ENCODE peak calls at places on chromosomes 4 and X, in six cellular contexts. One of them, this sample, is unnamed.

GRCh38 chr4:36053931-36054330 is 190.4 kb downstream of the ARAP2 start:
- DNase-seq in suprapubic skin: no peak
- DNase-seq in HCT116: no peak
- DNase-seq in transverse colon: no peak
- DNase-seq in GM23338: no peak
- DNase-seq in upper lobe of left lung: no peak
- DNase-seq in this sample: no peak

GRCh38 chrX:53018627-53019026 is 30.0 kb upstream of the GPR173 start:
- DNase-seq in suprapubic skin: no peak
- DNase-seq in HCT116: no peak
- DNase-seq in transverse colon: no peak
- DNase-seq in GM23338: peak; percentile 66
- DNase-seq in upper lobe of left lung: no peak
- DNase-seq in this sample: no peak

GRCh38 chr4:7299051-7299907 is 106.9 kb downstream of the SORCS2 start:
- DNase-seq in suprapubic skin: no peak
- DNase-seq in HCT116: no peak
- DNase-seq in transverse colon: no peak
- DNase-seq in GM23338: no peak
- DNase-seq in upper lobe of left lung: no peak
- DNase-seq in this sample: no peak

GRCh38 chrX:118459494-118459893 is 36.1 kb upstream of the DOCK11 start:
- DNase-seq in suprapubic skin: no peak
- DNase-seq in HCT116: no peak
- DNase-seq in transverse colon: no peak
- DNase-seq in GM23338: peak; percentile 64
- DNase-seq in upper lobe of left lung: no peak
- DNase-seq in this sample: no peak

GRCh38 chrX:74925210-74926088 is at the start of gene NEXMIF:
- DNase-seq in suprapubic skin: no peak
- DNase-seq in HCT116: no peak
- DNase-seq in transverse colon: peak; percentile 38
- DNase-seq in GM23338: peak; percentile 69
- DNase-seq in upper lobe of left lung: peak; percentile 26
- DNase-seq in this sample: peak; percentile 65

GRCh38 chrX:13761606-13762005 is 27.1 kb downstream of the OFD1 start:
- DNase-seq in suprapubic skin: no peak
- DNase-seq in HCT116: no peak
- DNase-seq in transverse colon: no peak
- DNase-seq in GM23338: peak; percentile 54
- DNase-seq in upper lobe of left lung: no peak
- DNase-seq in this sample: no peak

GRCh38 chr4:76950052-76950845 is 697 bp downstream of the SEPTIN11 start:
- DNase-seq in suprapubic skin: peak; percentile 82
- DNase-seq in HCT116: no peak
- DNase-seq in transverse colon: peak; percentile 85
- DNase-seq in GM23338: peak; percentile 35
- DNase-seq in upper lobe of left lung: peak; percentile 34
- DNase-seq in this sample: peak; percentile 83

GRCh38 chr4:5383191-5383980 is 325.0 kb downstream of the EVC2 start:
- DNase-seq in suprapubic skin: no peak
- DNase-seq in HCT116: no peak
- DNase-seq in transverse colon: no peak
- DNase-seq in GM23338: no peak
- DNase-seq in upper lobe of left lung: no peak
- DNase-seq in this sample: no peak

GRCh38 chr4:14961292-14961691 is 41.0 kb upstream of the CPEB2 start:
- DNase-seq in suprapubic skin: no peak
- DNase-seq in HCT116: no peak
- DNase-seq in transverse colon: no peak
- DNase-seq in GM23338: no peak
- DNase-seq in upper lobe of left lung: no peak
- DNase-seq in this sample: no peak

GRCh38 chr4:128380306-128380705 is 92.7 kb upstream of the PGRMC2 start:
- DNase-seq in suprapubic skin: no peak
- DNase-seq in HCT116: no peak
- DNase-seq in transverse colon: no peak
- DNase-seq in GM23338: no peak
- DNase-seq in upper lobe of left lung: peak; percentile 42
- DNase-seq in this sample: no peak

GRCh38 chr4:146742416-146742815 is 103.7 kb downstream of the POU4F2 start:
- DNase-seq in suprapubic skin: no peak
- DNase-seq in HCT116: no peak
- DNase-seq in transverse colon: no peak
- DNase-seq in GM23338: peak; percentile 5
- DNase-seq in upper lobe of left lung: no peak
- DNase-seq in this sample: no peak

GRCh38 chr4:93764647-93765246 is 63.8 kb upstream of the ATOH1 start:
- DNase-seq in suprapubic skin: no peak
- DNase-seq in HCT116: peak; percentile 40
- DNase-seq in transverse colon: no peak
- DNase-seq in GM23338: peak; percentile 66
- DNase-seq in upper lobe of left lung: no peak
- DNase-seq in this sample: no peak

GRCh38 chr4:184355111-184355604 is 119.2 kb downstream of the IRF2 start:
- DNase-seq in suprapubic skin: no peak
- DNase-seq in HCT116: peak; percentile 7
- DNase-seq in transverse colon: no peak
- DNase-seq in GM23338: no peak
- DNase-seq in upper lobe of left lung: peak; percentile 67
- DNase-seq in this sample: no peak

GRCh38 chr4:162865102-162865501 is 301.6 kb downstream of the NAF1 start:
- DNase-seq in suprapubic skin: no peak
- DNase-seq in HCT116: no peak
- DNase-seq in transverse colon: no peak
- DNase-seq in GM23338: peak; percentile 25
- DNase-seq in upper lobe of left lung: no peak
- DNase-seq in this sample: no peak

GRCh38 chrX:45714864-45715263 is 514.2 kb upstream of the DIPK2B start:
- DNase-seq in suprapubic skin: no peak
- DNase-seq in HCT116: peak; percentile 82
- DNase-seq in transverse colon: peak; percentile 11
- DNase-seq in GM23338: no peak
- DNase-seq in upper lobe of left lung: peak; percentile 34
- DNase-seq in this sample: no peak

GRCh38 chrX:107766470-107767140 is 9.0 kb downstream of the TSC22D3 start:
- DNase-seq in suprapubic skin: no peak
- DNase-seq in HCT116: no peak
- DNase-seq in transverse colon: peak; percentile 25
- DNase-seq in GM23338: no peak
- DNase-seq in upper lobe of left lung: no peak
- DNase-seq in this sample: peak; percentile 88

GRCh38 chr4:72860766-72861165 is 208.8 kb downstream of the COX18 start:
- DNase-seq in suprapubic skin: no peak
- DNase-seq in HCT116: no peak
- DNase-seq in transverse colon: no peak
- DNase-seq in GM23338: no peak
- DNase-seq in upper lobe of left lung: no peak
- DNase-seq in this sample: no peak

GRCh38 chrX:46255066-46255465 is 290.2 kb downstream of the ZNF674 start:
- DNase-seq in suprapubic skin: no peak
- DNase-seq in HCT116: no peak
- DNase-seq in transverse colon: no peak
- DNase-seq in GM23338: no peak
- DNase-seq in upper lobe of left lung: no peak
- DNase-seq in this sample: no peak

GRCh38 chr4:159024828-159025227 is 78.1 kb upstream of the RAPGEF2 start:
- DNase-seq in suprapubic skin: no peak
- DNase-seq in HCT116: no peak
- DNase-seq in transverse colon: no peak
- DNase-seq in GM23338: no peak
- DNase-seq in upper lobe of left lung: no peak
- DNase-seq in this sample: no peak

GRCh38 chr4:159029481-159029880 is 73.4 kb upstream of the RAPGEF2 start:
- DNase-seq in suprapubic skin: no peak
- DNase-seq in HCT116: no peak
- DNase-seq in transverse colon: no peak
- DNase-seq in GM23338: no peak
- DNase-seq in upper lobe of left lung: no peak
- DNase-seq in this sample: no peak

GRCh38 chr4:159024266-159024665 is 78.6 kb upstream of the RAPGEF2 start:
- DNase-seq in suprapubic skin: no peak
- DNase-seq in HCT116: no peak
- DNase-seq in transverse colon: no peak
- DNase-seq in GM23338: peak; percentile 71
- DNase-seq in upper lobe of left lung: no peak
- DNase-seq in this sample: no peak

GRCh38 chr4:159026329-159026728 is 76.5 kb upstream of the RAPGEF2 start:
- DNase-seq in suprapubic skin: no peak
- DNase-seq in HCT116: no peak
- DNase-seq in transverse colon: no peak
- DNase-seq in GM23338: no peak
- DNase-seq in upper lobe of left lung: no peak
- DNase-seq in this sample: no peak

GRCh38 chr4:159027535-159027934 is 75.3 kb upstream of the RAPGEF2 start:
- DNase-seq in suprapubic skin: no peak
- DNase-seq in HCT116: no peak
- DNase-seq in transverse colon: no peak
- DNase-seq in GM23338: no peak
- DNase-seq in upper lobe of left lung: no peak
- DNase-seq in this sample: no peak
- TF ChIP-seq POLR2AphosphoS5 in suprapubic skin: no peak
- TF ChIP-seq POLR2AphosphoS5 in HCT116: no peak
- TF ChIP-seq POLR2AphosphoS5 in transverse colon: no peak
- TF ChIP-seq POLR2AphosphoS5 in GM23338: no peak
- TF ChIP-seq POLR2AphosphoS5 in upper lobe of left lung: no peak
- TF ChIP-seq POLR2AphosphoS5 in this sample: no peak

GRCh38 chr4:138063581-138063980 is 178.6 kb downstream of the SLC7A11 start:
- DNase-seq in suprapubic skin: no peak
- DNase-seq in HCT116: no peak
- DNase-seq in transverse colon: no peak
- DNase-seq in GM23338: peak; percentile 16
- DNase-seq in upper lobe of left lung: no peak
- DNase-seq in this sample: no peak

DNA sequence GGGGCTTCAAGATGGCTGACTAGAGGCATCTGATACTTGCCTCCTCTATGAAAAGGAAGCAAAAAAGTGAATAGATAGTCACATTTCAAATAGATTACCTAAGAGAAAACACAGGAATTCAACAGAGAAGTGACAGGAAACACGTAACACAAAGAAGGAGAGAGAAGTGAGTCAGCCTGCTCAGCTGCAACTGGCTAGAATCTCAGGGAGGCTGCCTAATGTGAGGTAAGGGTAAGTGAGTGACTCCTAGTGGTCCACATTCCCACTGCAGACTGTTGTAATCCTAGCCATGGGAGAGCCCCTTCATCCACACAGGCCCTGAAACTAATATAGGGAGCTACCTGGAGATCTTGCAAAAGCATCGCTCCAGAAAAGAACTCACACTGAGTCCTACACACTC is 179.2 kb downstream of the SLC7A11 start:
- DNase-seq in suprapubic skin: no peak
- DNase-seq in HCT116: no peak
- DNase-seq in transverse colon: no peak
- DNase-seq in GM23338: peak; percentile 60
- DNase-seq in upper lobe of left lung: no peak
- DNase-seq in this sample: no peak
- TF ChIP-seq POLR2AphosphoS5 in suprapubic skin: no peak
- TF ChIP-seq POLR2AphosphoS5 in HCT116: no peak
- TF ChIP-seq POLR2AphosphoS5 in transverse colon: no peak
- TF ChIP-seq POLR2AphosphoS5 in GM23338: no peak
- TF ChIP-seq POLR2AphosphoS5 in upper lobe of left lung: no peak
- TF ChIP-seq POLR2AphosphoS5 in this sample: no peak

GRCh38 chr4:8451440-8452182 is 11.0 kb downstream of the TRMT44 start:
- DNase-seq in suprapubic skin: no peak
- DNase-seq in HCT116: no peak
- DNase-seq in transverse colon: no peak
- DNase-seq in GM23338: no peak
- DNase-seq in upper lobe of left lung: no peak
- DNase-seq in this sample: no peak
- TF ChIP-seq POLR2AphosphoS5 in suprapubic skin: no peak
- TF ChIP-seq POLR2AphosphoS5 in HCT116: no peak
- TF ChIP-seq POLR2AphosphoS5 in transverse colon: no peak
- TF ChIP-seq POLR2AphosphoS5 in GM23338: no peak
- TF ChIP-seq POLR2AphosphoS5 in upper lobe of left lung: peak; percentile 44
- TF ChIP-seq POLR2AphosphoS5 in this sample: no peak

DNA sequence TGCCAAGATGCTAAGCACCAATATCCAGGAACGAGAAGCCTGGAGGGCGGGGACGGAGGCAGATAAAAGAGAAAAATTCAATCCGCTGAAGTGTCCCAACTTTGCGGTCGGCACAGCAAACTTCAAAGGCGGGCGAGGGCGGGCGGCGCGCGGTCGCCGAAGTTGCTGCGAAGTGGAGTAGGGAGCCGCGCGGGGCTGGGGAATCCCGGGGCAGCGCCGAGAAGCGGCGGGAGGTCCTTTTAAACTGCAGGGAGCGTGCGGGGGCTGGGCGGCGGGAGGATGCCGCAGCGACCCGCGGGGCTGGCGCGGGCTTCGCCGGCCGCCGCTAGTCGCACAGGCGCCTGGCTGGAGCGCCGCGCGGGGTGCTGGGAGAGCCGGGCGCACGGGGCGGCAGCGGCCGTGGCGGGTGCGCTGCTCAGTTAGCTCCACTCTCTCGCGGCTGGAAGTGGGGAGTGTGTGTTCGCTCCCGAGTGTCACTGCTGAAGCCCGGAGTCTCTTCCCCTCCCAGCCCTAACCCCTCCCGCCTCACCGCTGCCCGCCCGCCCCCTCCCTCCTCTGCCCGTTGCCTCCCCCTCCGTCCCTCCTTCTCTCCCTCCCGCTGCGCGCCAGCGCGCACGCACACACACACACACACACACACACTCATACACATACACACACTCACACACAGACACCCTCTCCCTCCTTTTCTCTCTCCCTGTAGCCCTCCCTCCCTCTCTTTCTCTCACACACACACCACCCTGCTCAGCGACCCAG is at the start of gene NDNF:
- DNase-seq in suprapubic skin: peak; percentile 60
- DNase-seq in HCT116: no peak
- DNase-seq in transverse colon: peak; percentile 69
- DNase-seq in GM23338: peak; percentile 61
- DNase-seq in upper lobe of left lung: peak; percentile 76
- DNase-seq in this sample: peak; percentile 78
- TF ChIP-seq POLR2AphosphoS5 in suprapubic skin: no peak
- TF ChIP-seq POLR2AphosphoS5 in HCT116: no peak
- TF ChIP-seq POLR2AphosphoS5 in transverse colon: peak; percentile 44
- TF ChIP-seq POLR2AphosphoS5 in GM23338: no peak
- TF ChIP-seq POLR2AphosphoS5 in upper lobe of left lung: peak; percentile 47
- TF ChIP-seq POLR2AphosphoS5 in this sample: peak; percentile 47

GRCh38 chr4:113547487-113548042 is 214.0 kb downstream of the CAMK2D start:
- DNase-seq in suprapubic skin: peak; percentile 91
- DNase-seq in HCT116: peak; percentile 95
- DNase-seq in transverse colon: peak; percentile 95
- DNase-seq in GM23338: peak; percentile 95
- DNase-seq in upper lobe of left lung: peak; percentile 96
- DNase-seq in this sample: peak; percentile 89
- TF ChIP-seq POLR2AphosphoS5 in suprapubic skin: peak; percentile 42
- TF ChIP-seq POLR2AphosphoS5 in HCT116: no peak
- TF ChIP-seq POLR2AphosphoS5 in transverse colon: peak; percentile 52
- TF ChIP-seq POLR2AphosphoS5 in GM23338: no peak
- TF ChIP-seq POLR2AphosphoS5 in upper lobe of left lung: peak; percentile 76
- TF ChIP-seq POLR2AphosphoS5 in this sample: peak; percentile 61